ENCODE peak calls at places on chromosomes 7 and 10, in seven cellular contexts. S is transverse colon, X is neuronal stem cell, F is SJCRH30, B is heart right ventricle, W is RWPE2, I is H1. O is an unnamed sample. For H3K4me1, the result is how much of the 10 kb centered on the place peaks cover.

GRCh38 chr7:131284702-131285419 is 42.8 kb upstream of the MKLN1 start:
- DNase-seq in S (no peak), X (peak), F (peak), B (no peak), W (no peak), I (no peak), O (no peak)

GRCh38 chr7:132817844-132818427 is 241.7 kb upstream of the PLXNA4 start:
- DNase-seq in S (no peak), X (no peak), F (no peak), B (no peak), W (no peak), I (no peak), O (no peak)

GRCh38 chr10:89213191-89213808 is 6.2 kb upstream of the CH25H start:
- DNase-seq in S (no peak), X (peak), F (no peak), B (no peak), W (no peak), I (no peak), O (no peak)

GRCh38 chr10:79244068-79244442 is 103.2 kb upstream of the PPIF start:
- DNase-seq in S (no peak), X (no peak), F (no peak), B (no peak), W (no peak), I (no peak), O (no peak)

GRCh38 chr10:27319752-27320561 is 79.4 kb upstream of the ACBD5 start:
- DNase-seq in S (peak), X (no peak), F (no peak), B (peak), W (peak), I (no peak), O (no peak)

GRCh38 chr7:2288503-2288902 is 25.7 kb downstream of the SNX8 start:
- DNase-seq in S (no peak), X (no peak), F (no peak), B (no peak), W (no peak), I (no peak), O (no peak)

GRCh38 chr7:867001-867405 is 9.4 kb upstream of the GET4 start:
- DNase-seq in S (peak), X (no peak), F (no peak), B (peak), W (no peak), I (no peak), O (no peak)

GRCh38 chr7:155521743-155522398 is 24.5 kb downstream of the CNPY1 start:
- DNase-seq in S (no peak), X (no peak), F (no peak), B (no peak), W (no peak), I (no peak), O (no peak)

GRCh38 chr7:150317748-150318444 is 5.3 kb upstream of the LRRC61 start:
- DNase-seq in S (no peak), X (no peak), F (no peak), B (no peak), W (no peak), I (no peak), O (no peak)

DNA sequence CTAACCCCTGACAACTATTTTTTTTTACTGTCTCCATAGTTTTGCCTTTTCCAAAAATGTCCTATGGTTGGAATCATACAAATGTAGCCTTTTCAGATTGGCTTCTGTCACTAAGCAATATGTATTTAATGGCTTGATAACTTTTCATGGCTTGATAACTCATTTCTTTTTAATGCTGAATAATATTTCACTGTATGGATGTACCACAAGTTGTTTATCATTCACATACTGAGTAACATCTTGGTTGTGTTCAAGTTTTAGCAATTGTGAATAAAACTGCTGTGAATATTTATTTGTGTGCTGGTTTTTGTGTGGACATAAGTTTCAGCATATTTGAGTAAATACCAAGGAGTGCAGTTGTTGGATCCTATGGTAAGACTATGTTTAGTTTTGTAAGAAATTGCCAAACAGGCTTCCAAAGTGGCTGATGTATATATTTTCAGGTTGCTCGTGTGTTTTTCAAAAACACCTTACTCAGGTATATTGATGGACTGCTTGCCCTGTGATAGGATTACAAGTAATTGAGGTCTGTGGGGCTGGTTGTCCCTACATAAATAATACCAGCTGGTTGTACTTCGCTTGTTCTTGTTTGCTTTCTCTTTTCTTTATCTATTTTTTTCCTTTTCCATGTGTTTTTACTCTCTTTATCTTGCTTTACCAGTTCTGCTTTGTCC is 23.0 kb downstream of the NRF1 start:
- DNase-seq in S (no peak), X (no peak), F (no peak), B (no peak), W (no peak), I (no peak), O (no peak)
- H3K4me1 ChIP-seq in S (under half), X (under half), F (under half), B (under half), W (under half), I (under half), O (under half)

DNA sequence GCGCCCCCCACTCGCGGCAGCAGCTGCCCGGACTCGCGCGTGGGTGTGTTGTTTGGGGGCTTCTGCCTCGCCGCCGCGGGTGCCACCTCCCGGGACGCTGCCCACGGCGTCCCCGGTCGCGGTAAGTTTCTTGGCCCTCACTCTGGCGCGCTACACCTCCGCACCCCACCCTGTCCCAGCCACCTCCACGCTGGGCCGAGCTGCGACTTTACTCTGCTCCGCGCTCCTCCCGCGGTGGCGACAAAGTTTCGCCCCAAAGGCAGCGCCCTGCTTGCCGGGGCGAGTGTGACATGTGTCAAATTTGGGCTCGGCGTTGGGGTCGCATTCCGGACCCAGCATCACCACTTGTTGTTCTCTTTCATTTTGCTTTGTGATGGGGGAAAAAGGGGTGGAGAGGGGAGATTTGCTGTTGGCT is 167.7 kb upstream of the PPP1R3A start:
- DNase-seq in S (peak), X (no peak), F (peak), B (no peak), W (no peak), I (no peak), O (no peak)
- H3K27ac ChIP-seq in S (peak), X (no peak), F (peak), B (peak), W (no peak), I (no peak), O (no peak)

GRCh38 chr7:33447980-33448379 is 318.6 kb downstream of the BBS9 start:
- DNase-seq in S (no peak), X (no peak), F (no peak), B (peak), W (no peak), I (no peak), O (no peak)
- H3K4me3 ChIP-seq in S (no peak), X (no peak), F (no peak), B (no peak), W (no peak), I (no peak), O (no peak)

DNA sequence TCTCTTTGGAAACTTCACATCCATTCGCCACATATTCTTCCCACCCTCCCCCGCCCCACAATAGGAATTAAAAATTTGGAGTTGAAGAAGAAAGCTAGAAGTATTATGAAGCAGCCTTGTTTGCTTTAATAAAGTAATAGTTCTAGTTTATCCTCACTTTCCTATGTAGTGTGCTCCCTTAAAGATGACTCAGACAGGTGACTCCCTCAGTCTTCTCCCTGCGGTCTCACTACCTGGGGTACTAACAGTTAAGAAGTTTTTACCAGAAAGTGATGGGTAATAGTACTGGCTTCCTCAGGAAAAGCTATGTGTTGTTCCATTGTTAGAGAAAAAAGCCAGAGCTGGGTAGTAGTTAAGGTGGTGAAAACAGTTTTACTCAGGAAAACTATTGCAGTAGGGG is 58.6 kb downstream of the CCNY start:
- DNase-seq in S (no peak), X (no peak), F (no peak), B (no peak), W (no peak), I (no peak), O (no peak)
- H3K4me1 ChIP-seq in S (under half), X (under half), F (under half), B (half or more), W (under half), I (under half), O (under half)

DNA sequence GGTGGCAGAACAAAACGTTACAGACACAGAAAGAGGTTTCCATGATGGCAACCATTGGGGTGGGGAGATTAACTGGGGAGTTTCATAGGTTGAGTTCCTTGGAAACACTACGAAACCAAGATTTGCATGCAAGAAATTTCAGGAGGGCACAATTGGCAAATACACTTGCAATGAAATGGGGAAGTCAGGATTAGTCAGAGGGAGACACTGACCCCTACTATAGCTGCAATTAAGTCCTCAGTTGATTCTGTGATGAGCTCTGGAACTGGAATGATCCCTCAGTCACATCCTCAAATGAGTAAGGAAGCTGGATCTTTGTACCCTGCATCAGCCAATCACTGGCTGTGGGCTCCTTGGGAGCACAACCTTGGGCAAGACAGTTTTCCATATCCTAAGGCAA is 22.1 kb downstream of the CPEB3 start:
- DNase-seq in S (no peak), X (no peak), F (no peak), B (no peak), W (no peak), I (no peak), O (no peak)
- H3K27ac ChIP-seq in S (no peak), X (no peak), F (no peak), B (no peak), W (no peak), I (no peak), O (no peak)

DNA sequence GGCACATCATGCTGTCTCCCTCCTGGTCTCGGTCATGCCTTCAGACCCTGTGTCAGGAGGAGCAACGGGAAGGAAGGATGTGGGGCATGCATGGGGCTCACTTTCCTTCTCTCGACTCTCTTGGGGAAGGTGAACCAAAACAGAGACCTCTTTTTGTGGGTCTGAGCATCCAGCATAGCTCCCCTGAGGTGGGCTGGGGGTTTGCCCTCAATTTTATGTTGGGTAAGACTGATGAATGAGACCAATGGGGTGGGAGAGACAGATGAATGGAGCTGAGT is 2.6 kb downstream of the ACSL5 start:
- DNase-seq in S (no peak), X (no peak), F (no peak), B (no peak), W (no peak), I (no peak), O (no peak)
- H3K4me3 ChIP-seq in S (peak), X (no peak), F (no peak), B (peak), W (no peak), I (no peak), O (peak)

O was measured in effector memory CD4-positive, alpha-beta T cell.